ENCODE peak calls at places on chromosome 11, in eight cellular contexts. K is transverse colon; M is MCF 10A; R is M059J; S is stimulated activated CD4-positive, alpha-beta T cell treated with anti-CD3 and anti-CD28 coated beads, Interleukin-2, amount 100 ng/mL, for 48 hours; J is mammary epithelial cell; V is erythroblast; D is naive thymus-derived CD4-positive, alpha-beta T cell. F is an unnamed sample.

GRCh38 chr11:75815345-75815983 is 454 bp downstream of the UVRAG start:
- DNase-seq in R (peak), D (peak), K (peak), J (no peak), V (peak), S (no peak), M (no peak), F (peak)

GRCh38 chr11:10693509-10694071 is at the start of gene IRAG1:
- DNase-seq in K (peak), D (no peak), J (no peak), M (no peak), S (no peak), V (no peak), R (peak), F (peak)

GRCh38 chr11:34653851-34654490 is 33.1 kb downstream of the EHF start:
- DNase-seq in S (no peak), V (no peak), M (peak), K (peak), D (no peak), J (peak), R (peak), F (peak)

GRCh38 chr11:13287026-13287425 is 9.4 kb downstream of the BMAL1 start:
- DNase-seq in K (no peak), J (no peak), M (no peak), V (no peak), S (no peak), R (no peak), D (no peak), F (no peak)

GRCh38 chr11:1234054-1234720 is 11.3 kb downstream of the MUC5B start:
- DNase-seq in J (no peak), M (no peak), R (no peak), V (no peak), K (peak), S (no peak), D (no peak), F (peak)

GRCh38 chr11:77865805-77866204 is 44.9 kb downstream of the AAMDC start:
- DNase-seq in J (no peak), K (no peak), S (no peak), D (no peak), R (no peak), M (no peak), V (no peak), F (no peak)

GRCh38 chr11:57560146-57560545 is 7.3 kb downstream of the UBE2L6 start:
- DNase-seq in S (no peak), K (no peak), D (no peak), V (no peak), R (no peak), M (no peak), J (no peak), F (no peak)

GRCh38 chr11:14750911-14751310 is 107.3 kb downstream of the PDE3B start:
- DNase-seq in R (no peak), D (no peak), J (no peak), V (no peak), K (no peak), S (no peak), M (no peak), F (no peak)

GRCh38 chr11:70456921-70457532 is 58.7 kb downstream of the CTTN start:
- DNase-seq in R (peak), J (no peak), V (peak), M (no peak), K (no peak), D (no peak), S (no peak), F (no peak)

GRCh38 chr11:37907461-37908223 is 1309.6 kb upstream of the RAG2 start:
- DNase-seq in K (no peak), D (no peak), J (no peak), R (peak), V (no peak), S (no peak), M (peak), F (peak)

GRCh38 chr11:86938203-86938899 is 16.8 kb downstream of the FZD4 start:
- DNase-seq in V (peak), S (no peak), K (no peak), J (no peak), M (no peak), D (no peak), R (no peak), F (no peak)

GRCh38 chr11:26149585-26149984 is 182.3 kb upstream of the ANO3 start:
- DNase-seq in S (no peak), M (no peak), R (no peak), V (no peak), J (no peak), K (no peak), D (no peak), F (no peak)

GRCh38 chr11:81673001-81673400 is 1060.7 kb downstream of the FAM181B start:
- DNase-seq in S (no peak), R (peak), J (peak), M (no peak), D (no peak), V (no peak), K (no peak), F (peak)

GRCh38 chr11:20156280-20156875 is 3.9 kb downstream of the DBX1 start:
- DNase-seq in D (peak), K (peak), M (no peak), S (peak), V (no peak), R (no peak), J (no peak), F (no peak)

GRCh38 chr11:66906077-66906929 is 49.4 kb downstream of the LRFN4 start:
- DNase-seq in K (no peak), J (peak), D (no peak), V (no peak), S (no peak), M (peak), R (no peak), F (no peak)

GRCh38 chr11:70146309-70146708 is 56.8 kb upstream of the FADD start:
- DNase-seq in V (no peak), M (no peak), K (no peak), J (no peak), D (no peak), R (peak), S (no peak), F (no peak)

GRCh38 chr11:39675171-39675570 is 1784.3 kb downstream of the LRRC4C start:
- DNase-seq in K (no peak), S (no peak), R (no peak), M (no peak), J (no peak), D (no peak), V (no peak), F (no peak)

GRCh38 chr11:67524480-67524808 is 1.2 kb upstream of the CABP2 start:
- DNase-seq in V (no peak), J (no peak), K (no peak), R (no peak), D (no peak), M (no peak), S (no peak), F (no peak)

GRCh38 chr11:120183701-120184141 is 27.1 kb upstream of the OAF start:
- DNase-seq in D (no peak), V (no peak), K (no peak), S (no peak), R (no peak), M (no peak), J (no peak), F (no peak)

GRCh38 chr11:90251599-90251998 is 28.8 kb upstream of the CHORDC1 start:
- DNase-seq in K (no peak), R (no peak), M (no peak), S (no peak), D (no peak), V (no peak), J (no peak), F (no peak)

GRCh38 chr11:9577551-9577950 is 4.1 kb downstream of the WEE1 start:
- DNase-seq in V (no peak), M (peak), R (no peak), D (no peak), S (no peak), K (no peak), J (peak), F (no peak)

GRCh38 chr11:57237204-57237681 is at the start of gene APLNR:
- DNase-seq in M (no peak), S (no peak), K (no peak), D (no peak), J (no peak), R (no peak), V (peak), F (no peak)

GRCh38 chr11:134801526-134801925 is 389.5 kb upstream of the B3GAT1 start:
- DNase-seq in M (no peak), S (no peak), K (no peak), R (no peak), V (no peak), D (no peak), J (no peak), F (no peak)

GRCh38 chr11:35215945-35216344 is 77.0 kb downstream of the CD44 start:
- DNase-seq in M (no peak), K (no peak), S (no peak), J (no peak), R (peak), D (no peak), V (no peak), F (no peak)

GRCh38 chr11:69524291-69524882 is 42.9 kb downstream of the LINC01488 start:
- DNase-seq in M (peak), K (no peak), S (no peak), R (peak), V (no peak), J (peak), D (no peak), F (no peak)

GRCh38 chr11:1151366-1152315 is 6.1 kb upstream of the MUC5AC start:
- DNase-seq in D (no peak), V (no peak), K (peak), S (no peak), M (no peak), J (no peak), R (no peak), F (no peak)

GRCh38 chr11:12288212-12288933 is 89.0 kb upstream of the PARVA start:
- DNase-seq in K (peak), R (peak), J (peak), M (peak), S (peak), D (peak), V (peak), F (peak)

GRCh38 chr11:27414644-27415043 is 51.6 kb upstream of the CCDC34 start:
- DNase-seq in R (no peak), V (peak), S (no peak), M (no peak), D (no peak), K (no peak), J (no peak), F (no peak)

F was measured in MG63.